ENCODE peak calls at places on chromosome 16, in six cellular contexts. N is OCI-LY7, J is left ventricle myocardium inferior, V is astrocyte, K is fibroblast of lung, Z is nephron progenitor cell. Y is an unnamed sample.

GRCh38 chr16:30185683-30186421 is 2.5 kb downstream of the CORO1A start:
- DNase-seq in Z (no peak), V (no peak), N (peak), K (no peak), J (peak), Y (no peak)

GRCh38 chr16:56936950-56937349 is 5.0 kb downstream of the HERPUD1 start:
- DNase-seq in Z (no peak), N (no peak), V (no peak), K (no peak), J (no peak), Y (no peak)

GRCh38 chr16:20859699-20860098 is 40.5 kb downstream of the DCUN1D3 start:
- DNase-seq in N (no peak), K (no peak), J (peak), V (no peak), Z (no peak), Y (no peak)

GRCh38 chr16:15653227-15653626 is 3.2 kb downstream of the NDE1 start:
- DNase-seq in N (no peak), K (peak), Z (no peak), V (peak), J (peak), Y (no peak)

GRCh38 chr16:57479043-57479421 is 7.3 kb downstream of the DOK4 start:
- DNase-seq in K (no peak), N (no peak), Z (no peak), V (no peak), J (no peak), Y (no peak)

GRCh38 chr16:57601801-57602478 is 26.5 kb upstream of the ADGRG1 start:
- DNase-seq in K (peak), V (peak), Z (no peak), N (no peak), J (no peak), Y (no peak)

GRCh38 chr16:67663151-67663876 is 2.6 kb downstream of the PARD6A start:
- DNase-seq in K (no peak), N (peak), V (no peak), J (no peak), Z (no peak), Y (peak)

GRCh38 chr16:720507-720989 is 398 bp upstream of the ANTKMT start:
- DNase-seq in J (peak), K (peak), N (no peak), Z (peak), V (peak), Y (peak)

GRCh38 chr16:53620476-53620875 is 83.2 kb downstream of the RPGRIP1L start:
- DNase-seq in K (no peak), N (no peak), Z (no peak), V (no peak), J (no peak), Y (no peak)

GRCh38 chr16:391885-392335 is 5.1 kb upstream of the NME4 start:
- DNase-seq in Z (peak), J (no peak), N (peak), V (peak), K (peak), Y (peak)

GRCh38 chr16:57606847-57607501 is 21.5 kb upstream of the ADGRG1 start:
- DNase-seq in Z (no peak), K (no peak), J (no peak), N (no peak), V (no peak), Y (no peak)

DNA sequence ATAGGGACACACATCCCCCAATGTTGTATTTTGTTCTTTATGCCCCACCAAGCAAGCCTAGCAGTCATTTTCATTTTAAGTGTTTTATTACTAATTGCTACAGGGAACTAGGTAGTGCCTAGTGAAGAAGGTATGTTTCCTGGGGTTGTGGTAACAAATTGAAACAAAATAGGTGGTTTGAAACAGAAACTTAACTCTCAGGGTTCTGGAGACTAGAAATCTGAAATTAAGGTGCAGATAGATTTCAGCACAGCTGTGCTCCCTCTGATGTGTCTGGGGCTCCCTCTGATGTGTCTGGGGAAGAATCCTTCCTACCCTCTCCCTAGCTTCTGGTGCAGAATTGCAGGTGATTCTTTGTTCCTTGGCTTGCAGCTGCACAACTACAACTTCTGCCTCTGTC is 390.1 kb downstream of the ZFHX3 start:
- DNase-seq in Z (no peak), N (peak), V (no peak), J (no peak), K (no peak), Y (no peak)
- TF ChIP-seq CTCF in Z (no peak), N (no peak), V (no peak), J (no peak), K (no peak), Y (no peak)

GRCh38 chr16:84183911-84184310 is 2.9 kb downstream of the TAF1C start:
- DNase-seq in J (no peak), K (no peak), Z (no peak), V (no peak), N (no peak), Y (peak)
- TF ChIP-seq CTCF in J (peak), K (no peak), Z (no peak), V (no peak), N (no peak), Y (peak)

GRCh38 chr16:5918553-5919127 is 821.0 kb upstream of the EEF2KMT start:
- DNase-seq in K (no peak), J (no peak), Z (no peak), V (no peak), N (no peak), Y (peak)
- TF ChIP-seq CTCF in K (no peak), J (no peak), Z (no peak), V (no peak), N (peak), Y (peak)

DNA sequence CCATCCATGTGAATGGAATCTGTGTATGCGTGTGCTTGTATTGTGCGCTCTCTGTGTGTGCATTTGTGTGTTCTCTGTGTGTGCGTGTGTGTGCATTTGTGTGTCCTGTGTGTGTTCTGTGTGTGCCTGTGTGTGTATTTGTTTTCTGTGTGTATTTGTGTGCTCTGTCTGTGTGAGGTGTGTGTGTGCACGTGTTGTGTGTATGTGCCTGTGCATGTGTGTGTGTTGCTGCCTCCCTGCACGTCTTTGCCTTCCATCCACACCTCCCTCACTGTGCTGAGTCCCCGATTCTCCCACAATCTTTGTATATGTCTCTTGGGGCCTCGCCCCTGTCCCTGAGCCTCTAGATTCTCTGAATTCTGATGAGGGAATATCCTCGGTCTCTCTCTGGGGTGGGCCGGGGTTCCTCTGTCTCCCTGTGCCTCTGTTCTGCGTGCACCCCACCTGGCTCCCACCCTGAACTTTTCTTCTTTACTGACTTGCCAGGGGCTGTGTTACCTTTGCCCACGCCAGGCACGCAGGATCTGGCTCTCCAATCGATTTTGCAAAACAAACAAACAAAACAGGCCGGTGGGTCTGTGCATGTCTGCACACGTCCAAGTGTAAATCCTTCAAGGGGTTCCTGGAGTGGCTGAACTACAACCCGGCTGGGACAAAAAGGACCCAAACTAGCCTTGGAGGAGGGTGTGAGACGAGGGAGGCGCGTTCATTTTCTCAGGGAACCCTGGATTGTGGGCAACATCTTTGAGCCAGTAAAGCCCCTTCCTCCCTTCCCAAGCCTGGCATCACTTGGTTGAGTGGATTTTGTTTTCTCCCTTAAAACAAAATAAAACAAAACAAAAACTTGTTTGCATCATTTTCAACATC is 8.1 kb upstream of the FOXF1 start:
- DNase-seq in V (no peak), N (no peak), J (no peak), Z (no peak), K (no peak), Y (no peak)
- TF ChIP-seq CTCF in V (no peak), N (no peak), J (no peak), Z (no peak), K (no peak), Y (no peak)